ENCODE peak calls at places on chromosomes 1 and 21, in eight cellular contexts. K is COR-L47; B is endothelial cell; I is CD8-positive, alpha-beta T cell; V is GDM1; J is activated CD8-positive, alpha-beta memory T cell treated with anti-CD3 and anti-CD28 coated beads, Interleukin-2, amount 50 U/mL, for 48 hours; O is activated naive CD4-positive, alpha-beta T cell treated with Interleukin-2 at 50 U/mL for 16 hours; Z is activated T-helper 1 cell treated with Interleukin-2 at 50 U/mL for 16 hours. Q is an unnamed sample.

GRCh38 chr1:209876091-209876800 is 48.5 kb downstream of the UTP25 start:
- DNase-seq in K (peak; percentile 29), B (no peak), I (no peak), V (no peak), J (no peak), O (no peak), Z (no peak), Q (no peak)

GRCh38 chr1:211476200-211476849 is 15.6 kb downstream of the RD3 start:
- DNase-seq in K (peak; percentile 51), B (peak; percentile 79), I (peak; percentile 70), V (peak; percentile 78), J (peak; percentile 78), O (peak; percentile 76), Z (peak; percentile 52), Q (peak; percentile 16)

GRCh38 chr21:7952648-7953047 is 2568.7 kb upstream of the TPTE start:
- DNase-seq in K (no peak), B (no peak), I (no peak), V (no peak), J (no peak), O (no peak), Z (no peak), Q (no peak)

GRCh38 chr1:23050201-23050600 is 30.9 kb downstream of the KDM1A start:
- DNase-seq in K (no peak), B (no peak), I (no peak), V (no peak), J (no peak), O (no peak), Z (no peak), Q (no peak)

GRCh38 chr1:56516539-56517252 is 62.7 kb downstream of the PLPP3 start:
- DNase-seq in K (no peak), B (no peak), I (no peak), V (no peak), J (no peak), O (no peak), Z (no peak), Q (no peak)

GRCh38 chr1:33443705-33444180 is 12.8 kb upstream of the PHC2 start:
- DNase-seq in K (no peak), B (no peak), I (no peak), V (no peak), J (no peak), O (no peak), Z (no peak), Q (no peak)

GRCh38 chr1:201290551-201290950 is 7.2 kb downstream of the PKP1 start:
- DNase-seq in K (no peak), B (no peak), I (no peak), V (no peak), J (no peak), O (no peak), Z (no peak), Q (no peak)

GRCh38 chr1:115182012-115182715 is 92.9 kb upstream of the TSPAN2 start:
- DNase-seq in K (no peak), B (no peak), I (no peak), V (no peak), J (no peak), O (no peak), Z (no peak), Q (no peak)

GRCh38 chr1:220430059-220430458 is 97.9 kb upstream of the MARK1 start:
- DNase-seq in K (no peak), B (no peak), I (no peak), V (no peak), J (no peak), O (no peak), Z (no peak), Q (no peak)

GRCh38 chr21:36730291-36731281 is 31.7 kb downstream of the SIM2 start:
- DNase-seq in K (no peak), B (no peak), I (no peak), V (no peak), J (no peak), O (no peak), Z (no peak), Q (no peak)

GRCh38 chr1:200862713-200863415 is 9.9 kb upstream of the GPR25 start:
- DNase-seq in K (no peak), B (no peak), I (no peak), V (no peak), J (no peak), O (peak; percentile 25), Z (no peak), Q (no peak)

GRCh38 chr21:30434033-30434631 is 4.1 kb downstream of the KRTAP13-4 start:
- DNase-seq in K (peak; percentile 17), B (peak; percentile 59), I (no peak), V (peak; percentile 14), J (no peak), O (no peak), Z (no peak), Q (peak; percentile 36)

GRCh38 chr1:67393737-67394136 is 36.5 kb downstream of the SERBP1 start:
- DNase-seq in K (no peak), B (no peak), I (no peak), V (no peak), J (no peak), O (no peak), Z (no peak), Q (no peak)